ENCODE peak calls at places on chromosomes 5 and 9, in seven cellular contexts. E, I, J, W, X, G and R are unnamed samples.

GRCh38 chr5:4387295-4387694 is 752.8 kb upstream of the ADAMTS16 start:
- DNase-seq in J (no peak), X (no peak), I (no peak), W (no peak), E (no peak), G (no peak), R (no peak)

GRCh38 chr5:73858786-73859185 is 232.8 kb downstream of the ARHGEF28 start:
- DNase-seq in E (no peak), G (no peak), J (no peak), X (no peak), I (no peak), W (no peak), R (no peak)

GRCh38 chr5:164326219-164326618 is 820.8 kb downstream of the MAT2B start:
- DNase-seq in I (no peak), X (no peak), E (no peak), J (no peak), W (no peak), G (no peak), R (no peak)

GRCh38 chr9:22065431-22065830 is 56.3 kb upstream of the CDKN2B start:
- DNase-seq in J (no peak), W (no peak), I (no peak), X (no peak), G (no peak), E (no peak), R (no peak)

GRCh38 chr9:98964911-98965336 is 21.2 kb downstream of the COL15A1 start:
- DNase-seq in J (no peak), W (no peak), I (no peak), E (no peak), G (no peak), X (no peak), R (no peak)

GRCh38 chr9:137199411-137200121 is 975 bp downstream of the TPRN start:
- DNase-seq in X (peak; percentile 60), I (no peak), W (no peak), J (no peak), G (no peak), E (no peak), R (no peak)

GRCh38 chr5:159405611-159406031 is 75.3 kb upstream of the IL12B start:
- DNase-seq in W (no peak), G (no peak), J (no peak), E (no peak), I (no peak), X (no peak), R (peak; percentile 35)

GRCh38 chr5:35198096-35198495 is 32.2 kb downstream of the PRLR start:
- DNase-seq in X (peak; percentile 69), I (no peak), W (no peak), J (peak; percentile 59), G (no peak), E (peak; percentile 45), R (no peak)

GRCh38 chr9:112180387-112180881 is 5.3 kb upstream of the SUSD1 start:
- DNase-seq in W (no peak), I (peak; percentile 32), X (no peak), J (no peak), G (no peak), E (no peak), R (no peak)

GRCh38 chr5:62083661-62084060 is 222.3 kb upstream of the KIF2A start:
- DNase-seq in W (no peak), I (no peak), G (no peak), E (no peak), X (no peak), J (no peak), R (no peak)

GRCh38 chr9:134550584-134550983 is 91.0 kb upstream of the COL5A1 start:
- DNase-seq in E (no peak), W (no peak), I (no peak), X (no peak), G (no peak), J (no peak), R (no peak)

GRCh38 chr5:72224946-72225427 is 95.1 kb downstream of the MRPS27 start:
- DNase-seq in I (no peak), J (peak; percentile 67), G (no peak), W (no peak), X (no peak), E (no peak), R (no peak)

GRCh38 chr9:79617395-79617794 is 45.6 kb downstream of the TLE4 start:
- DNase-seq in W (no peak), X (no peak), I (no peak), G (no peak), E (no peak), J (no peak), R (no peak)

GRCh38 chr5:180130876-180131740 is 59.5 kb upstream of the RNF130 start:
- DNase-seq in G (no peak), J (no peak), X (no peak), I (no peak), E (no peak), W (no peak), R (no peak)

GRCh38 chr5:180130291-180130869 is 58.8 kb upstream of the RNF130 start:
- DNase-seq in G (no peak), X (no peak), W (no peak), J (no peak), I (no peak), E (no peak), R (no peak)

GRCh38 chr5:180128671-180129261 is 57.2 kb upstream of the RNF130 start:
- DNase-seq in G (no peak), W (no peak), I (no peak), E (no peak), J (no peak), X (no peak), R (no peak)

GRCh38 chr5:180127682-180128670 is 56.4 kb upstream of the RNF130 start:
- DNase-seq in W (no peak), E (no peak), X (no peak), I (no peak), G (no peak), J (no peak), R (no peak)

GRCh38 chr5:180129291-180130190 is 58.0 kb upstream of the RNF130 start:
- DNase-seq in J (no peak), I (no peak), W (no peak), E (no peak), X (no peak), G (no peak), R (no peak)
- TF ChIP-seq CTCF in J (no peak), I (no peak), W (no peak), E (no peak), X (no peak), G (no peak), R (no peak)

DNA sequence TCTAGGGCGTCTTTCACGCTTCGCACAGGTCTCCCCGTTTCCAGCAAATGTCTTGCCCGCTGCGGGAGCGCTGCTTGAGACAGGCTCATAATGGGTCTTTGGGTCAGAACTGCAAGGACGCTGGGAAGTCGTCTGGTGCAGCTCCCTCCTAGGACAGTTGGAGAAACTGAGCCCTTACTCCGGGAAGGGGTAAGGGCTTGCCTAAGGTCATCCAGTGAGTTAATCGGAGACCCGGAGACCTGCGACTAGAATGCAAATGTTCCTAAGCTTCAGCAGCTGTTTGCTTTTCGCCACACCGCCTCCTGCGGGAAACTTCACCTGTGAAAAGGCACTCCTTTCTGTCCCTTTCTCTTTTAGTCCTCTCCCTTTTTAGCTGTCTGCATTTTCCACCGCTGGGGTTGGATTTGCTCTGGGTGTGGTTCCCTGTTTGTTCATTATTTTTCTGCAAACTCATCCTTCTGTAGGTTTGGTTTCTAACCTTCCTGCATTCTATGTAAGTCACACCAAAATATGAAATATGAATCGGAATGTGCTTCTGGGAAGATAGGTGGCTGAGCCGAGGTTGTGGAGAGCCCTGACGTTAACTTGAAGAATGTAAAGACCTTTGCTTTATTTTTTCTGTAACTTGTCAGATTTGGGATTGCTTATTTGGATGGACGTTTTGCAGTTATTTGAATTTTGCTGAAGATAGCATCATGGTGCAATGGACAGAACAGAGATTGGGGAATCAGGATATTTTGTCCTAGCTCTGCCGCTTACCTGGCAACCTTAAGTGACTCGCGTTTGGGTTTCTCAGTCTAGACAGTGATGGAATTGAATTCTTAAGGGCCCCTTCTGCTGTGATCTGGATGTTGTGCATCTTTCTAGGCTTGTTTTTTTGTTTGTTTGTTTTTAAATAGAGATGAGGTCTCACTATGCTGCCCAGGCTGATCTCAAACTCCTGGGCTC is 909 bp downstream of the SLC36A1 start:
- DNase-seq in G (no peak), J (no peak), I (peak; percentile 50), E (no peak), W (no peak), X (peak; percentile 60), R (no peak)
- TF ChIP-seq CTCF in G (no peak), J (no peak), I (no peak), E (no peak), W (no peak), X (peak; percentile 7), R (no peak)

DNA sequence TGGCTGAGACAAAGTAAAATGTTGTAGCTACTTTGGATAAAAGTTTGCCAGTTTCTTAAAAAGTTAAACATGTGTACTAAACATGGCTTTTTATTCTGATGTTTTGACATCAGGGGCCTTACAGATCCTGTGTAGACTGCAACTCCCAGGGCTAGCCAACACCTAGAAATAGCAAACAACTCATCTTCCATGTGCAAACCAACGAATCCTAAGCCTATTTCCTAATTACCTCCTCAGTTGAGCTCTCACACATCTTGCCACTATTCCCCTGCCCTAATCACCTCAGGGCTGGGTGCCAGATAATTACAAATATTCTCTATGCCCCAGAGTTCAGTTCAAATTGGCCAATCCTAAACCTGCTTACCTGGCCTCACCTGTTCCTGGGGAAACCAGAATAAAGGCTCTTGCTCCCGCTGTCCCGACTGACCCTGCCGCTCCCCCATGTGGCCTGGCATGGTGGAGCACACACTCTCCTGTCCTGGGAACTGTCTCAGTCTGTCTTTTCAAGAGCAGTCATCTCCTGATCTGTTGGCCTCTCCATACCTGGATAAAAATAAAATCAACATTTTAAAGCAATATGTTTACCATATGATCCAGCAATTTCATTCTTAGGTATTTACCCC is 37.1 kb upstream of the FAM169A start:
- DNase-seq in G (peak; percentile 25), W (no peak), J (no peak), E (peak; percentile 13), I (peak; percentile 67), X (peak; percentile 77), R (no peak)
- TF ChIP-seq CTCF in G (peak; percentile 51), W (no peak), J (peak; percentile 62), E (no peak), I (peak; percentile 75), X (peak; percentile 81), R (no peak)

GRCh38 chr9:36091028-36091953 is 45.2 kb upstream of the GLIPR2 start:
- DNase-seq in X (no peak), J (peak; percentile 55), G (no peak), W (no peak), I (no peak), E (no peak), R (no peak)
- TF ChIP-seq CTCF in X (no peak), J (no peak), G (peak; percentile 35), W (no peak), I (no peak), E (no peak), R (no peak)